ENCODE peak calls at places on chromosomes 7 and 10, in four cellular contexts. One of them, this sample, is unnamed.

GRCh38 chr7:27148031-27148775 is 629 bp upstream of the HOXA6 start:
- DNase-seq in stomach: no peak
- DNase-seq in fibroblast of the aortic adventitia: no peak
- DNase-seq in WERI-Rb-1: no peak
- DNase-seq in this sample: peak; percentile 66

GRCh38 chr10:61063035-61063434 is 119.0 kb upstream of the RHOBTB1 start:
- DNase-seq in stomach: no peak
- DNase-seq in fibroblast of the aortic adventitia: peak; percentile 47
- DNase-seq in WERI-Rb-1: no peak
- DNase-seq in this sample: peak; percentile 37

GRCh38 chr10:75814071-75814470 is 382.6 kb downstream of the LRMDA start:
- DNase-seq in stomach: no peak
- DNase-seq in WERI-Rb-1: no peak
- DNase-seq in fibroblast of the aortic adventitia: no peak
- DNase-seq in this sample: no peak

GRCh38 chr10:4819707-4820106 is 6.3 kb upstream of the AKR1E2 start:
- DNase-seq in stomach: no peak
- DNase-seq in fibroblast of the aortic adventitia: no peak
- DNase-seq in WERI-Rb-1: no peak
- DNase-seq in this sample: no peak

GRCh38 chr7:101085000-101085948 is at the start of gene TRIM56:
- DNase-seq in stomach: peak; percentile 93
- DNase-seq in WERI-Rb-1: no peak
- DNase-seq in fibroblast of the aortic adventitia: peak; percentile 88
- DNase-seq in this sample: peak; percentile 75

GRCh38 chr10:79331226-79331625 is 16.0 kb upstream of the PPIF start:
- DNase-seq in fibroblast of the aortic adventitia: no peak
- DNase-seq in WERI-Rb-1: no peak
- DNase-seq in stomach: no peak
- DNase-seq in this sample: no peak

GRCh38 chr10:76353124-76353851 is 921.9 kb downstream of the LRMDA start:
- DNase-seq in fibroblast of the aortic adventitia: peak; percentile 60
- DNase-seq in WERI-Rb-1: no peak
- DNase-seq in stomach: no peak
- DNase-seq in this sample: no peak

GRCh38 chr7:74225400-74225799 is 15.6 kb downstream of the LAT2 start:
- DNase-seq in WERI-Rb-1: no peak
- DNase-seq in stomach: no peak
- DNase-seq in fibroblast of the aortic adventitia: no peak
- DNase-seq in this sample: no peak

GRCh38 chr7:128350708-128351295 is 7.1 kb upstream of the RBM28 start:
- DNase-seq in fibroblast of the aortic adventitia: no peak
- DNase-seq in WERI-Rb-1: no peak
- DNase-seq in stomach: no peak
- DNase-seq in this sample: no peak

GRCh38 chr10:126421745-126422144 is 33.5 kb upstream of the ADAM12 start:
- DNase-seq in fibroblast of the aortic adventitia: peak; percentile 97
- DNase-seq in WERI-Rb-1: no peak
- DNase-seq in stomach: no peak
- DNase-seq in this sample: peak; percentile 99

GRCh38 chr10:13922591-13922990 is 335.8 kb downstream of the PRPF18 start:
- DNase-seq in WERI-Rb-1: no peak
- DNase-seq in fibroblast of the aortic adventitia: no peak
- DNase-seq in stomach: no peak
- DNase-seq in this sample: peak; percentile 35

GRCh38 chr7:144656960-144657359 is 178.9 kb downstream of the TPK1 start:
- DNase-seq in fibroblast of the aortic adventitia: no peak
- DNase-seq in stomach: no peak
- DNase-seq in WERI-Rb-1: peak; percentile 76
- DNase-seq in this sample: no peak

GRCh38 chr10:54613162-54613561 is 187.9 kb downstream of the PCDH15 start:
- DNase-seq in WERI-Rb-1: no peak
- DNase-seq in stomach: no peak
- DNase-seq in fibroblast of the aortic adventitia: no peak
- DNase-seq in this sample: no peak

GRCh38 chr7:36286241-36286640 is 103.4 kb upstream of the ANLN start:
- DNase-seq in WERI-Rb-1: no peak
- DNase-seq in fibroblast of the aortic adventitia: no peak
- DNase-seq in stomach: no peak
- DNase-seq in this sample: no peak

GRCh38 chr7:140674356-140674800 is 1.6 kb downstream of the ADCK2 start:
- DNase-seq in stomach: peak; percentile 63
- DNase-seq in WERI-Rb-1: no peak
- DNase-seq in fibroblast of the aortic adventitia: no peak
- DNase-seq in this sample: no peak

GRCh38 chr7:21887779-21888178 is 57.9 kb downstream of the CDCA7L start:
- DNase-seq in fibroblast of the aortic adventitia: no peak
- DNase-seq in WERI-Rb-1: no peak
- DNase-seq in stomach: no peak
- DNase-seq in this sample: no peak

GRCh38 chr7:134203186-134203889 is 76.2 kb downstream of the LRGUK start:
- DNase-seq in WERI-Rb-1: no peak
- DNase-seq in fibroblast of the aortic adventitia: no peak
- DNase-seq in stomach: no peak
- DNase-seq in this sample: no peak

GRCh38 chr10:110857265-110858158 is 14.2 kb upstream of the PDCD4 start:
- DNase-seq in WERI-Rb-1: no peak
- DNase-seq in stomach: peak; percentile 88
- DNase-seq in fibroblast of the aortic adventitia: peak; percentile 97
- DNase-seq in this sample: no peak

GRCh38 chr7:20713792-20714191 is 72.9 kb downstream of the SP8 start:
- DNase-seq in stomach: no peak
- DNase-seq in WERI-Rb-1: no peak
- DNase-seq in fibroblast of the aortic adventitia: no peak
- DNase-seq in this sample: no peak

GRCh38 chr7:9391221-9391620 is 957.8 kb downstream of the NXPH1 start:
- DNase-seq in WERI-Rb-1: no peak
- DNase-seq in stomach: no peak
- DNase-seq in fibroblast of the aortic adventitia: no peak
- DNase-seq in this sample: peak; percentile 44

GRCh38 chr7:128827248-128827958 is 2.8 kb upstream of the FLNC start:
- DNase-seq in fibroblast of the aortic adventitia: peak; percentile 89
- DNase-seq in stomach: no peak
- DNase-seq in WERI-Rb-1: no peak
- DNase-seq in this sample: peak; percentile 83

GRCh38 chr7:1287629-1288225 is 55.1 kb downstream of the UNCX start:
- DNase-seq in fibroblast of the aortic adventitia: no peak
- DNase-seq in WERI-Rb-1: no peak
- DNase-seq in stomach: no peak
- DNase-seq in this sample: no peak

GRCh38 chr10:108141064-108141463 is 976.6 kb upstream of the SORCS1 start:
- DNase-seq in stomach: no peak
- DNase-seq in WERI-Rb-1: no peak
- DNase-seq in fibroblast of the aortic adventitia: no peak
- DNase-seq in this sample: no peak

GRCh38 chr10:31490858-31491504 is 172.0 kb downstream of the ZEB1 start:
- DNase-seq in WERI-Rb-1: peak; percentile 7
- DNase-seq in fibroblast of the aortic adventitia: peak; percentile 63
- DNase-seq in stomach: no peak
- DNase-seq in this sample: peak; percentile 75

GRCh38 chr10:10794056-10794455 is 223.6 kb upstream of the CELF2 start:
- DNase-seq in fibroblast of the aortic adventitia: no peak
- DNase-seq in stomach: no peak
- DNase-seq in WERI-Rb-1: no peak
- DNase-seq in this sample: no peak

GRCh38 chr10:102815790-102816549 is 21.2 kb downstream of the CYP17A1 start:
- DNase-seq in fibroblast of the aortic adventitia: peak; percentile 96
- DNase-seq in stomach: no peak
- DNase-seq in WERI-Rb-1: no peak
- DNase-seq in this sample: peak; percentile 93

GRCh38 chr10:8013619-8014018 is 40.9 kb upstream of the GATA3 start:
- DNase-seq in stomach: no peak
- DNase-seq in fibroblast of the aortic adventitia: no peak
- DNase-seq in WERI-Rb-1: no peak
- DNase-seq in this sample: no peak

GRCh38 chr7:17234398-17235021 is 63.9 kb upstream of the AHR start:
- DNase-seq in stomach: no peak
- DNase-seq in fibroblast of the aortic adventitia: peak; percentile 90
- DNase-seq in WERI-Rb-1: no peak
- DNase-seq in this sample: peak; percentile 96

GRCh38 chr10:34904191-34904590 is 89.1 kb upstream of the PARD3 start:
- DNase-seq in stomach: no peak
- DNase-seq in WERI-Rb-1: no peak
- DNase-seq in fibroblast of the aortic adventitia: no peak
- DNase-seq in this sample: no peak

GRCh38 chr7:47792521-47793121 is 155.6 kb downstream of the PKD1L1 start:
- DNase-seq in stomach: no peak
- DNase-seq in WERI-Rb-1: peak; percentile 17
- DNase-seq in fibroblast of the aortic adventitia: no peak
- DNase-seq in this sample: no peak

GRCh38 chr7:146172112-146172511 is 55.5 kb downstream of the CNTNAP2 start:
- DNase-seq in WERI-Rb-1: no peak
- DNase-seq in fibroblast of the aortic adventitia: no peak
- DNase-seq in stomach: no peak
- DNase-seq in this sample: no peak

GRCh38 chr7:71343821-71344341 is 211.9 kb downstream of the GALNT17 start:
- DNase-seq in WERI-Rb-1: no peak
- DNase-seq in stomach: no peak
- DNase-seq in fibroblast of the aortic adventitia: no peak
- DNase-seq in this sample: no peak

GRCh38 chr10:127441350-127442219 is 107.5 kb upstream of the NPS start:
- DNase-seq in fibroblast of the aortic adventitia: no peak
- DNase-seq in stomach: no peak
- DNase-seq in WERI-Rb-1: no peak
- DNase-seq in this sample: no peak

DNA sequence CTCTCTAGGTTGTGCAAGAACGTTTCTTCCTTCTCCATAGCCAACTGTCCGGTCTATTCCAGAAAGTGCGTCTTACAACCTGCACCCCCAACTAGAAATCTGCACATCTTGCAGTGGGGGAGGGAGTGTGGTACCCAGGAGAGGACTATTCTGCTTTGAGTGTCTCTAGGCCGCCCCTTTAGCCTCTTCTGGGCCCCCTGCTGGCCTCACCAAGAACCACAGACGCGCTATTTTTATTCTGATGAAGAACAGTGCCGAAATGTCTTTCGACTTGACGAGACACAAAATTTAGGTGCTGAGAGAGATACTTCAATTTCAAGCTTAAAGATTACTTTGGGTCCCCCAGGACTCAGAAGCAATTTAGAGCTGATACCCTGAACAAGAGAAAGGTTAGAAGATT is 1.0 kb downstream of the CNPY1 start:
- DNase-seq in WERI-Rb-1: no peak
- DNase-seq in stomach: no peak
- DNase-seq in fibroblast of the aortic adventitia: no peak
- DNase-seq in this sample: no peak
- TF ChIP-seq CTCF in WERI-Rb-1: peak; percentile 47
- TF ChIP-seq CTCF in stomach: no peak
- TF ChIP-seq CTCF in fibroblast of the aortic adventitia: no peak
- TF ChIP-seq CTCF in this sample: no peak

GRCh38 chr7:156989766-156990535 is 20.5 kb downstream of the MNX1 start:
- DNase-seq in fibroblast of the aortic adventitia: no peak
- DNase-seq in WERI-Rb-1: no peak
- DNase-seq in stomach: peak; percentile 8
- DNase-seq in this sample: no peak

GRCh38 chr7:156998988-156999610 is 11.4 kb downstream of the MNX1 start:
- DNase-seq in stomach: peak; percentile 26
- DNase-seq in WERI-Rb-1: peak; percentile 66
- DNase-seq in fibroblast of the aortic adventitia: no peak
- DNase-seq in this sample: no peak

GRCh38 chr7:156993021-156993924 is 17.2 kb downstream of the MNX1 start:
- DNase-seq in WERI-Rb-1: no peak
- DNase-seq in stomach: peak; percentile 59
- DNase-seq in fibroblast of the aortic adventitia: peak; percentile 17
- DNase-seq in this sample: no peak

GRCh38 chr7:156993925-156994235 is 16.6 kb downstream of the MNX1 start:
- DNase-seq in WERI-Rb-1: no peak
- DNase-seq in stomach: peak; percentile 63
- DNase-seq in fibroblast of the aortic adventitia: no peak
- DNase-seq in this sample: no peak

DNA sequence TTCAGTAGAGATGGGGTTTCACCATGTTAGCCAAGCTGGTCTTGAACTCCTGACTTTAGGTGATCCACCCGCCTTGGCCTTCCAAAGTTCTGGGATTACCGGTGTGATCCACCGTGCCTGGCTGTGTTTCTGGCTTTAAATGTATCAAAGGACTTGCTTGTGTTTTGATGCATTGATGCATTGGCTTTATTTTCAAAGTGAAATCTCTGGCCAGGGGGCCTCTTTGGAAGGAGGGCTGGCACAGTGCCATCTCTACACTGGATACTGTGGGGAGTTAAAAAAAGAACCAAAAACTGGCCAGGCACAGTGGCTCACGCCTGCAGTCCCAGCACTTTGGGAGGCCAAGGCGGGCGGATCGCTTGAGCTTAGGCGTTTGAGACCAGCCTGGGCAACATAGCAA is 16.0 kb downstream of the MNX1 start:
- DNase-seq in stomach: peak; percentile 25
- DNase-seq in fibroblast of the aortic adventitia: no peak
- DNase-seq in WERI-Rb-1: no peak
- DNase-seq in this sample: no peak
- H3K4me3 ChIP-seq in stomach: no peak overlapping the region
- H3K4me3 ChIP-seq in fibroblast of the aortic adventitia: no peak overlapping the region
- H3K4me3 ChIP-seq in WERI-Rb-1: no peak overlapping the region
- H3K4me3 ChIP-seq in this sample: no peak overlapping the region

DNA sequence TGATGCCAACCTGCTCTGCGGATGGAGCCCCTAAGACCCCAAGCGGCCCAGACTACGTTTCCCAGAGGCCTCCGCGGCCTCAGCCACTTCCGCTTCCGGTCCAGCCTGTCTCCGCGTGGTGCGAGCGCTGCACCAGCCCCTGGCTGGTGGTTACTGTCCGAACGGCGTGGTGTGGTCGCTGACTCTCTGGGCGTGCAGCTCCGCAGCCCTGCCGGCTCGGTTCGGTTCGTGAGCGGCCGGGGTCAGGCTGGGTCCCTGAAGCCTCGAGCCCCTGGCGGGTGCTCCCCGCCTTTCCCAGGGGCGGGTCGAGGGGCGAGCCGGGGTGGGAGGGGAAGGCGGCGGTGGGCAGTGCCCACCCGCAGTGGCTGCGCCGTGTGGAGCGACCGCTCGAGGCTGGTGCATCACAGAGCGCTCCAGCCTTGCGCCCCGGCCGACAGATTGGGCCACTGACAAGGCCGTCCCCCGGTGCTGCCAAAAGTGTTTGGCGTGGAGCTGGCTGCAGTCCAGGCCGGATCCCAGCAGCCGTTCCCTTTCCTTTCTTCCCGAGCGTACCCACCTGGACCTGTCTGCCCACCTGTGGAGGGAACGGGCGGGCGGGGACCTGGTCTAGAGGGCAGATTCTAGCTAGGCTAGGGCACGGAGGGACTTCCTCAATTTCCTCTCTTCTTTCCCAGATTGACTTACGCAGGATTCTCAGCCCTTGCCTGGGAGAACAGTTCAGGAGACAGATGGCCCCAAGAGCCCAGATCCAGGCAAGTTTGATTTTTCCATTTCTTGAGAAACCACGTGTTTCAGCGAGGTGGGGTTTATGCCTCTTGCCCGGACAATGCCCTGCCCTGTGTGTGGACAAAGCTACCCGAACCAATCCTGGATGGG is at the start of gene ZNF485:
- DNase-seq in fibroblast of the aortic adventitia: peak; percentile 62
- DNase-seq in WERI-Rb-1: peak; percentile 77
- DNase-seq in stomach: peak; percentile 70
- DNase-seq in this sample: peak; percentile 66
- TF ChIP-seq CTCF in fibroblast of the aortic adventitia: no peak
- TF ChIP-seq CTCF in WERI-Rb-1: no peak
- TF ChIP-seq CTCF in stomach: no peak
- TF ChIP-seq CTCF in this sample: no peak

GRCh38 chr7:151017370-151017952 is 6.8 kb downstream of the ATG9B start:
- DNase-seq in fibroblast of the aortic adventitia: no peak
- DNase-seq in WERI-Rb-1: peak; percentile 54
- DNase-seq in stomach: no peak
- DNase-seq in this sample: no peak
- H3K4me3 ChIP-seq in fibroblast of the aortic adventitia: no peak overlapping the region
- H3K4me3 ChIP-seq in WERI-Rb-1: peak overlapping the region; percentile 55
- H3K4me3 ChIP-seq in stomach: peak overlapping the region; percentile 41
- H3K4me3 ChIP-seq in this sample: no peak overlapping the region

This sample was measured in astrocyte of the spinal cord.